ENCODE peak calls at places on chromosomes 13 and 19, in six cellular contexts. One of them, this sample, is unnamed.

GRCh38 chr19:30065680-30066606 is 123.9 kb downstream of the URI1 start:
- DNase-seq in NCI-H187: no peak
- DNase-seq in activated CD4-positive, alpha-beta T cell treated with anti-CD3 and anti-CD28 coated beads, Interleukin-2, amount 10 ng/mL, durations not matched to agents 7 days and 5 days: no peak
- DNase-seq in left ventricle myocardium inferior: no peak
- DNase-seq in stimulated activated CD8-positive, alpha-beta memory T cell treated with anti-CD3 and anti-CD28 coated beads, Interleukin-15, amount 100 ng/mL, for 1 hour: no peak
- DNase-seq in NCI-H526 treated with DMSO at 0.1 percent for 48 hours: no peak
- DNase-seq in this sample: no peak

GRCh38 chr19:41903161-41903953 is 20.4 kb downstream of the ARHGEF1 start:
- DNase-seq in NCI-H187: no peak
- DNase-seq in activated CD4-positive, alpha-beta T cell treated with anti-CD3 and anti-CD28 coated beads, Interleukin-2, amount 10 ng/mL, durations not matched to agents 7 days and 5 days: no peak
- DNase-seq in left ventricle myocardium inferior: no peak
- DNase-seq in stimulated activated CD8-positive, alpha-beta memory T cell treated with anti-CD3 and anti-CD28 coated beads, Interleukin-15, amount 100 ng/mL, for 1 hour: no peak
- DNase-seq in NCI-H526 treated with DMSO at 0.1 percent for 48 hours: no peak
- DNase-seq in this sample: no peak

GRCh38 chr13:24995225-24995804 is 100.6 kb upstream of the PABPC3 start:
- DNase-seq in NCI-H187: no peak
- DNase-seq in activated CD4-positive, alpha-beta T cell treated with anti-CD3 and anti-CD28 coated beads, Interleukin-2, amount 10 ng/mL, durations not matched to agents 7 days and 5 days: peak; percentile 81
- DNase-seq in left ventricle myocardium inferior: no peak
- DNase-seq in stimulated activated CD8-positive, alpha-beta memory T cell treated with anti-CD3 and anti-CD28 coated beads, Interleukin-15, amount 100 ng/mL, for 1 hour: peak; percentile 16
- DNase-seq in NCI-H526 treated with DMSO at 0.1 percent for 48 hours: peak; percentile 81
- DNase-seq in this sample: peak; percentile 89

GRCh38 chr13:59086147-59086546 is 1077.6 kb downstream of the DIAPH3 start:
- DNase-seq in NCI-H187: no peak
- DNase-seq in activated CD4-positive, alpha-beta T cell treated with anti-CD3 and anti-CD28 coated beads, Interleukin-2, amount 10 ng/mL, durations not matched to agents 7 days and 5 days: no peak
- DNase-seq in left ventricle myocardium inferior: no peak
- DNase-seq in stimulated activated CD8-positive, alpha-beta memory T cell treated with anti-CD3 and anti-CD28 coated beads, Interleukin-15, amount 100 ng/mL, for 1 hour: no peak
- DNase-seq in NCI-H526 treated with DMSO at 0.1 percent for 48 hours: no peak
- DNase-seq in this sample: no peak

GRCh38 chr13:73598021-73598712 is 536.0 kb downstream of the KLF12 start:
- DNase-seq in NCI-H187: no peak
- DNase-seq in activated CD4-positive, alpha-beta T cell treated with anti-CD3 and anti-CD28 coated beads, Interleukin-2, amount 10 ng/mL, durations not matched to agents 7 days and 5 days: no peak
- DNase-seq in left ventricle myocardium inferior: no peak
- DNase-seq in stimulated activated CD8-positive, alpha-beta memory T cell treated with anti-CD3 and anti-CD28 coated beads, Interleukin-15, amount 100 ng/mL, for 1 hour: no peak
- DNase-seq in NCI-H526 treated with DMSO at 0.1 percent for 48 hours: no peak
- DNase-seq in this sample: no peak

GRCh38 chr13:28584873-28585317 is 74.0 kb upstream of the POMP start:
- DNase-seq in NCI-H187: no peak
- DNase-seq in activated CD4-positive, alpha-beta T cell treated with anti-CD3 and anti-CD28 coated beads, Interleukin-2, amount 10 ng/mL, durations not matched to agents 7 days and 5 days: no peak
- DNase-seq in left ventricle myocardium inferior: no peak
- DNase-seq in stimulated activated CD8-positive, alpha-beta memory T cell treated with anti-CD3 and anti-CD28 coated beads, Interleukin-15, amount 100 ng/mL, for 1 hour: no peak
- DNase-seq in NCI-H526 treated with DMSO at 0.1 percent for 48 hours: no peak
- DNase-seq in this sample: no peak

GRCh38 chr19:38956264-38956663 is 19.3 kb downstream of the FBXO17 start:
- DNase-seq in NCI-H187: no peak
- DNase-seq in activated CD4-positive, alpha-beta T cell treated with anti-CD3 and anti-CD28 coated beads, Interleukin-2, amount 10 ng/mL, durations not matched to agents 7 days and 5 days: no peak
- DNase-seq in left ventricle myocardium inferior: no peak
- DNase-seq in stimulated activated CD8-positive, alpha-beta memory T cell treated with anti-CD3 and anti-CD28 coated beads, Interleukin-15, amount 100 ng/mL, for 1 hour: no peak
- DNase-seq in NCI-H526 treated with DMSO at 0.1 percent for 48 hours: no peak
- DNase-seq in this sample: no peak

GRCh38 chr13:33367931-33368330 is 82.4 kb upstream of the STARD13 start:
- DNase-seq in NCI-H187: no peak
- DNase-seq in activated CD4-positive, alpha-beta T cell treated with anti-CD3 and anti-CD28 coated beads, Interleukin-2, amount 10 ng/mL, durations not matched to agents 7 days and 5 days: no peak
- DNase-seq in left ventricle myocardium inferior: no peak
- DNase-seq in stimulated activated CD8-positive, alpha-beta memory T cell treated with anti-CD3 and anti-CD28 coated beads, Interleukin-15, amount 100 ng/mL, for 1 hour: no peak
- DNase-seq in NCI-H526 treated with DMSO at 0.1 percent for 48 hours: no peak
- DNase-seq in this sample: peak; percentile 59

GRCh38 chr19:2678043-2678671 is 24.3 kb downstream of the GNG7 start:
- DNase-seq in NCI-H187: no peak
- DNase-seq in activated CD4-positive, alpha-beta T cell treated with anti-CD3 and anti-CD28 coated beads, Interleukin-2, amount 10 ng/mL, durations not matched to agents 7 days and 5 days: no peak
- DNase-seq in left ventricle myocardium inferior: no peak
- DNase-seq in stimulated activated CD8-positive, alpha-beta memory T cell treated with anti-CD3 and anti-CD28 coated beads, Interleukin-15, amount 100 ng/mL, for 1 hour: no peak
- DNase-seq in NCI-H526 treated with DMSO at 0.1 percent for 48 hours: no peak
- DNase-seq in this sample: no peak

GRCh38 chr19:1671716-1672037 is 19.3 kb upstream of the TCF3 start:
- DNase-seq in NCI-H187: no peak
- DNase-seq in activated CD4-positive, alpha-beta T cell treated with anti-CD3 and anti-CD28 coated beads, Interleukin-2, amount 10 ng/mL, durations not matched to agents 7 days and 5 days: no peak
- DNase-seq in left ventricle myocardium inferior: no peak
- DNase-seq in stimulated activated CD8-positive, alpha-beta memory T cell treated with anti-CD3 and anti-CD28 coated beads, Interleukin-15, amount 100 ng/mL, for 1 hour: no peak
- DNase-seq in NCI-H526 treated with DMSO at 0.1 percent for 48 hours: no peak
- DNase-seq in this sample: no peak

GRCh38 chr19:52786078-52786463 is 520 bp downstream of the ZNF600 start:
- DNase-seq in NCI-H187: no peak
- DNase-seq in activated CD4-positive, alpha-beta T cell treated with anti-CD3 and anti-CD28 coated beads, Interleukin-2, amount 10 ng/mL, durations not matched to agents 7 days and 5 days: no peak
- DNase-seq in left ventricle myocardium inferior: no peak
- DNase-seq in stimulated activated CD8-positive, alpha-beta memory T cell treated with anti-CD3 and anti-CD28 coated beads, Interleukin-15, amount 100 ng/mL, for 1 hour: no peak
- DNase-seq in NCI-H526 treated with DMSO at 0.1 percent for 48 hours: peak; percentile 31
- DNase-seq in this sample: no peak

GRCh38 chr19:43773725-43774102 is 7.1 kb downstream of the KCNN4 start:
- DNase-seq in NCI-H187: no peak
- DNase-seq in activated CD4-positive, alpha-beta T cell treated with anti-CD3 and anti-CD28 coated beads, Interleukin-2, amount 10 ng/mL, durations not matched to agents 7 days and 5 days: no peak
- DNase-seq in left ventricle myocardium inferior: no peak
- DNase-seq in stimulated activated CD8-positive, alpha-beta memory T cell treated with anti-CD3 and anti-CD28 coated beads, Interleukin-15, amount 100 ng/mL, for 1 hour: no peak
- DNase-seq in NCI-H526 treated with DMSO at 0.1 percent for 48 hours: no peak
- DNase-seq in this sample: no peak

GRCh38 chr13:40401911-40402776 is 264.3 kb downstream of the FOXO1 start:
- DNase-seq in NCI-H187: no peak
- DNase-seq in activated CD4-positive, alpha-beta T cell treated with anti-CD3 and anti-CD28 coated beads, Interleukin-2, amount 10 ng/mL, durations not matched to agents 7 days and 5 days: no peak
- DNase-seq in left ventricle myocardium inferior: peak; percentile 95
- DNase-seq in stimulated activated CD8-positive, alpha-beta memory T cell treated with anti-CD3 and anti-CD28 coated beads, Interleukin-15, amount 100 ng/mL, for 1 hour: no peak
- DNase-seq in NCI-H526 treated with DMSO at 0.1 percent for 48 hours: no peak
- DNase-seq in this sample: peak; percentile 100

GRCh38 chr13:34037636-34038325 is 219.8 kb downstream of the RFC3 start:
- DNase-seq in NCI-H187: no peak
- DNase-seq in activated CD4-positive, alpha-beta T cell treated with anti-CD3 and anti-CD28 coated beads, Interleukin-2, amount 10 ng/mL, durations not matched to agents 7 days and 5 days: no peak
- DNase-seq in left ventricle myocardium inferior: no peak
- DNase-seq in stimulated activated CD8-positive, alpha-beta memory T cell treated with anti-CD3 and anti-CD28 coated beads, Interleukin-15, amount 100 ng/mL, for 1 hour: no peak
- DNase-seq in NCI-H526 treated with DMSO at 0.1 percent for 48 hours: no peak
- DNase-seq in this sample: no peak

GRCh38 chr13:98340026-98340425 is 163.0 kb upstream of the RNF113B start:
- DNase-seq in NCI-H187: no peak
- DNase-seq in activated CD4-positive, alpha-beta T cell treated with anti-CD3 and anti-CD28 coated beads, Interleukin-2, amount 10 ng/mL, durations not matched to agents 7 days and 5 days: no peak
- DNase-seq in left ventricle myocardium inferior: no peak
- DNase-seq in stimulated activated CD8-positive, alpha-beta memory T cell treated with anti-CD3 and anti-CD28 coated beads, Interleukin-15, amount 100 ng/mL, for 1 hour: no peak
- DNase-seq in NCI-H526 treated with DMSO at 0.1 percent for 48 hours: no peak
- DNase-seq in this sample: no peak

GRCh38 chr19:17658240-17658639 is 29.9 kb downstream of the UNC13A start:
- DNase-seq in NCI-H187: no peak
- DNase-seq in activated CD4-positive, alpha-beta T cell treated with anti-CD3 and anti-CD28 coated beads, Interleukin-2, amount 10 ng/mL, durations not matched to agents 7 days and 5 days: no peak
- DNase-seq in left ventricle myocardium inferior: no peak
- DNase-seq in stimulated activated CD8-positive, alpha-beta memory T cell treated with anti-CD3 and anti-CD28 coated beads, Interleukin-15, amount 100 ng/mL, for 1 hour: no peak
- DNase-seq in NCI-H526 treated with DMSO at 0.1 percent for 48 hours: no peak
- DNase-seq in this sample: no peak

GRCh38 chr19:49887653-49888477 is 8.8 kb downstream of the IL4I1 start:
- DNase-seq in NCI-H187: peak; percentile 10
- DNase-seq in activated CD4-positive, alpha-beta T cell treated with anti-CD3 and anti-CD28 coated beads, Interleukin-2, amount 10 ng/mL, durations not matched to agents 7 days and 5 days: no peak
- DNase-seq in left ventricle myocardium inferior: no peak
- DNase-seq in stimulated activated CD8-positive, alpha-beta memory T cell treated with anti-CD3 and anti-CD28 coated beads, Interleukin-15, amount 100 ng/mL, for 1 hour: no peak
- DNase-seq in NCI-H526 treated with DMSO at 0.1 percent for 48 hours: no peak
- DNase-seq in this sample: no peak

GRCh38 chr19:43779147-43779819 is 1.5 kb downstream of the KCNN4 start:
- DNase-seq in NCI-H187: no peak
- DNase-seq in activated CD4-positive, alpha-beta T cell treated with anti-CD3 and anti-CD28 coated beads, Interleukin-2, amount 10 ng/mL, durations not matched to agents 7 days and 5 days: no peak
- DNase-seq in left ventricle myocardium inferior: peak; percentile 36
- DNase-seq in stimulated activated CD8-positive, alpha-beta memory T cell treated with anti-CD3 and anti-CD28 coated beads, Interleukin-15, amount 100 ng/mL, for 1 hour: no peak
- DNase-seq in NCI-H526 treated with DMSO at 0.1 percent for 48 hours: no peak
- DNase-seq in this sample: peak; percentile 40

GRCh38 chr13:110463876-110464510 is 97.5 kb downstream of the RAB20 start:
- DNase-seq in NCI-H187: no peak
- DNase-seq in activated CD4-positive, alpha-beta T cell treated with anti-CD3 and anti-CD28 coated beads, Interleukin-2, amount 10 ng/mL, durations not matched to agents 7 days and 5 days: no peak
- DNase-seq in left ventricle myocardium inferior: no peak
- DNase-seq in stimulated activated CD8-positive, alpha-beta memory T cell treated with anti-CD3 and anti-CD28 coated beads, Interleukin-15, amount 100 ng/mL, for 1 hour: no peak
- DNase-seq in NCI-H526 treated with DMSO at 0.1 percent for 48 hours: no peak
- DNase-seq in this sample: no peak

GRCh38 chr13:112447306-112447705 is 71.2 kb downstream of the SPACA7 start:
- DNase-seq in NCI-H187: no peak
- DNase-seq in activated CD4-positive, alpha-beta T cell treated with anti-CD3 and anti-CD28 coated beads, Interleukin-2, amount 10 ng/mL, durations not matched to agents 7 days and 5 days: no peak
- DNase-seq in left ventricle myocardium inferior: no peak
- DNase-seq in stimulated activated CD8-positive, alpha-beta memory T cell treated with anti-CD3 and anti-CD28 coated beads, Interleukin-15, amount 100 ng/mL, for 1 hour: no peak
- DNase-seq in NCI-H526 treated with DMSO at 0.1 percent for 48 hours: no peak
- DNase-seq in this sample: no peak

GRCh38 chr19:50465986-50466771 is 10.1 kb upstream of the EMC10 start:
- DNase-seq in NCI-H187: no peak
- DNase-seq in activated CD4-positive, alpha-beta T cell treated with anti-CD3 and anti-CD28 coated beads, Interleukin-2, amount 10 ng/mL, durations not matched to agents 7 days and 5 days: no peak
- DNase-seq in left ventricle myocardium inferior: no peak
- DNase-seq in stimulated activated CD8-positive, alpha-beta memory T cell treated with anti-CD3 and anti-CD28 coated beads, Interleukin-15, amount 100 ng/mL, for 1 hour: no peak
- DNase-seq in NCI-H526 treated with DMSO at 0.1 percent for 48 hours: no peak
- DNase-seq in this sample: no peak

GRCh38 chr13:110133425-110134235 is 173.3 kb downstream of the COL4A1 start:
- DNase-seq in NCI-H187: no peak
- DNase-seq in activated CD4-positive, alpha-beta T cell treated with anti-CD3 and anti-CD28 coated beads, Interleukin-2, amount 10 ng/mL, durations not matched to agents 7 days and 5 days: no peak
- DNase-seq in left ventricle myocardium inferior: no peak
- DNase-seq in stimulated activated CD8-positive, alpha-beta memory T cell treated with anti-CD3 and anti-CD28 coated beads, Interleukin-15, amount 100 ng/mL, for 1 hour: no peak
- DNase-seq in NCI-H526 treated with DMSO at 0.1 percent for 48 hours: no peak
- DNase-seq in this sample: no peak

GRCh38 chr13:20851844-20852402 is 50.6 kb downstream of the XPO4 start:
- DNase-seq in NCI-H187: no peak
- DNase-seq in activated CD4-positive, alpha-beta T cell treated with anti-CD3 and anti-CD28 coated beads, Interleukin-2, amount 10 ng/mL, durations not matched to agents 7 days and 5 days: no peak
- DNase-seq in left ventricle myocardium inferior: no peak
- DNase-seq in stimulated activated CD8-positive, alpha-beta memory T cell treated with anti-CD3 and anti-CD28 coated beads, Interleukin-15, amount 100 ng/mL, for 1 hour: no peak
- DNase-seq in NCI-H526 treated with DMSO at 0.1 percent for 48 hours: no peak
- DNase-seq in this sample: no peak

This sample was measured in AML-193.